ENCODE peak calls at places on chromosomes 1 and 21, in four cellular contexts. O is tibial nerve, G is cardiac fibroblast, Y is thyroid gland. T is an unnamed sample.

GRCh38 chr1:74091371-74091770 is 106.6 kb downstream of the LRRIQ3 start:
- DNase-seq in O (no peak), G (no peak), Y (no peak), T (no peak)

GRCh38 chr1:183164963-183165362 is 21.1 kb upstream of the LAMC2 start:
- DNase-seq in O (no peak), G (no peak), Y (peak), T (no peak)

GRCh38 chr1:65503427-65503826 is 83.0 kb downstream of the LEPR start:
- DNase-seq in O (no peak), G (peak), Y (no peak), T (no peak)

GRCh38 chr1:109040627-109041613 is 982 bp downstream of the WDR47 start:
- DNase-seq in O (no peak), G (peak), Y (no peak), T (no peak)

GRCh38 chr1:193183019-193183643 is 3.3 kb downstream of the B3GALT2 start:
- DNase-seq in O (no peak), G (peak), Y (no peak), T (no peak)

GRCh38 chr1:175320804-175321203 is 128.2 kb upstream of the KIAA0040 start:
- DNase-seq in O (no peak), G (no peak), Y (no peak), T (no peak)

GRCh38 chr1:99456536-99456935 is 189.4 kb upstream of the PALMD start:
- DNase-seq in O (no peak), G (peak), Y (peak), T (peak)

GRCh38 chr1:20698195-20698910 is 19.5 kb downstream of the KIF17 start:
- DNase-seq in O (no peak), G (peak), Y (no peak), T (no peak)

GRCh38 chr1:111737216-111738132 is 1.7 kb downstream of the INKA2 start:
- DNase-seq in O (no peak), G (peak), Y (no peak), T (no peak)

GRCh38 chr21:26085100-26085499 is 85.5 kb downstream of the APP start:
- DNase-seq in O (no peak), G (no peak), Y (no peak), T (no peak)

GRCh38 chr1:56139786-56140185 is 439.6 kb downstream of the PLPP3 start:
- DNase-seq in O (no peak), G (no peak), Y (no peak), T (no peak)

GRCh38 chr1:44714944-44715571 is 15.9 kb downstream of the RNU5D-1 start:
- DNase-seq in O (peak), G (peak), Y (peak), T (no peak)

GRCh38 chr1:98761238-98761637 is 99.7 kb downstream of the SNX7 start:
- DNase-seq in O (no peak), G (peak), Y (no peak), T (no peak)

GRCh38 chr1:160499631-160500030 is 23.4 kb downstream of the SLAMF6 start:
- DNase-seq in O (peak), G (no peak), Y (no peak), T (no peak)

GRCh38 chr1:107821340-107821739 is 143.6 kb downstream of the VAV3 start:
- DNase-seq in O (no peak), G (no peak), Y (no peak), T (no peak)

GRCh38 chr1:107678993-107679392 is 286.0 kb downstream of the VAV3 start:
- DNase-seq in O (no peak), G (no peak), Y (no peak), T (no peak)

GRCh38 chr1:240491796-240492195 is 120.2 kb downstream of the GREM2 start:
- DNase-seq in O (no peak), G (no peak), Y (no peak), T (no peak)

GRCh38 chr1:62144238-62144831 is 50.3 kb upstream of the L1TD1 start:
- DNase-seq in O (peak), G (peak), Y (peak), T (no peak)

GRCh38 chr1:32063261-32063681 is 9.5 kb upstream of the TMEM39B start:
- DNase-seq in O (no peak), G (peak), Y (no peak), T (no peak)

GRCh38 chr21:46180778-46181391 is 3.4 kb downstream of the SPATC1L start:
- DNase-seq in O (no peak), G (no peak), Y (no peak), T (no peak)

GRCh38 chr1:239909894-239910293 is 181.8 kb upstream of the FMN2 start:
- DNase-seq in O (peak), G (peak), Y (no peak), T (no peak)

GRCh38 chr1:57422271-57423134 is 1.4 kb downstream of the DAB1 start:
- DNase-seq in O (no peak), G (peak), Y (no peak), T (no peak)

GRCh38 chr1:28507646-28508434 is 2.0 kb downstream of the RCC1 start:
- DNase-seq in O (no peak), G (no peak), Y (no peak), T (no peak)

GRCh38 chr1:160046494-160047115 is 14.8 kb upstream of the PIGM start:
- DNase-seq in O (peak), G (peak), Y (peak), T (no peak)

GRCh38 chr1:1033009-1033587 is 13.2 kb downstream of the AGRN start:
- DNase-seq in O (no peak), G (peak), Y (peak), T (no peak)

DNA sequence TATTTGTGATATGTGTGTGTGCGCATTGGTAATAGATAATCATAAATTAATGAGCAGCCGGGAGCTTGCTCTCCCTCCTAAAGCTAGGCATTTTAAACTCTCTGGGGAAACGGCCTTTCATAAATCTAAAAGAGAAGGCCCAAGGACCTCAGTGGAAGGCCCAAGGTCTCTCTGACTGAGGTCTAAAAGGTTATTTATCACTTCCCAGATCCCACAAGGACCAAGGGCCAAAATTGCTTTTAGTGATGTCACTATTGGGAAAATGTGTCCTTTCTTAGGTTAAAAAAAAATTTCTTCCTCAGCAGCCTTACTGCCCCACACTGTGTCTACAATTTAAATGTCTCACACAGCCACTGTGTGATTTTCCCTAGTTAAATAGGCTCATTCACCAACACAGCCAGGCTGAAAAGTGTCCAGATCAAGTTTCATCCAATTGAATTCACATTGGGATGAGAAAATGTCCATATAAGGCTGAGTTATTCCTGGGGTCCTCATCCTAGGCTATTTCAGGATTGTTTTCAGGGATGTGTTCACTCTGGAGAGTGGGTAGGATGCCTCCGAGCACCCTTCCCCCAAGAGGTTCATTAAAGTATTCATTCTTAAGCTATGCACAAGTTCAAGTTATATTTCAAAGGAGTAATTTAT is 46.1 kb downstream of the SLC44A3 start:
- DNase-seq in O (no peak), G (peak), Y (no peak), T (no peak)
- H3K4me3 ChIP-seq in O (no peak), G (no peak), Y (no peak), T (no peak)

GRCh38 chr1:21834666-21835065 is 22.6 kb downstream of the LDLRAD2 start:
- DNase-seq in O (no peak), G (no peak), Y (no peak), T (no peak)
- TF ChIP-seq CTCF in O (no peak), G (no peak), Y (no peak), T (no peak)

GRCh38 chr1:235075121-235075954 is 53.3 kb downstream of the TOMM20 start:
- DNase-seq in O (peak), G (peak), Y (peak), T (no peak)
- H3K4me3 ChIP-seq in O (no peak), G (no peak), Y (no peak), T (no peak)

GRCh38 chr1:91440845-91441244 is 36.2 kb upstream of the HFM1 start:
- DNase-seq in O (no peak), G (peak), Y (no peak), T (no peak)
- TF ChIP-seq CTCF in O (no peak), G (peak), Y (no peak), T (peak)

GRCh38 chr21:34018185-34018584 is 55.2 kb upstream of the MRPS6 start:
- DNase-seq in O (no peak), G (no peak), Y (no peak), T (no peak)

GRCh38 chr21:34020005-34020847 is 53.2 kb upstream of the MRPS6 start:
- DNase-seq in O (no peak), G (no peak), Y (no peak), T (no peak)

GRCh38 chr21:34017127-34017961 is 56.0 kb upstream of the MRPS6 start:
- DNase-seq in O (no peak), G (peak), Y (no peak), T (no peak)

GRCh38 chr21:34019402-34019801 is 54.0 kb upstream of the MRPS6 start:
- DNase-seq in O (no peak), G (no peak), Y (no peak), T (no peak)

DNA sequence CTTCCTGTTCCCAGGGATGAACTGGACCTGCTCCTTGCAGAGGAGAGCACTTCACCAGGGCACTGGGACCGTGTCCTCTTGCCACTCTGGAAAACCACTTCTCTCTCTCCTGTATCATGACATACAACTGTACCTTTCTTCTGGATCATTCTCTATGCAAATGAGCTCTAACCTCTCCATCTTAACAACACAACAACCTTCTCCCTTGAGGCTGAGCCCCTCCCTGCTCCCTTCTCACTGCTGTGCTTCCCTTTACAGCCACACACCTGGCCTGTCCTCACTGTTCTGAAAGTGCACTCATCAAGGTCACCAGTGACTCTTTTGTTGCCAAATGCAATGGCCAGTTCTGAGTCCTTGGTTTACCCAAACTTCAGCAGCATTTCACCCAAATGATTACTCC is 54.5 kb upstream of the MRPS6 start:
- DNase-seq in O (no peak), G (no peak), Y (no peak), T (no peak)
- H3K4me3 ChIP-seq in O (no peak), G (no peak), Y (no peak), T (no peak)

T was measured in epithelial cell of proximal tubule.